ENCODE peak calls at places on chromosomes 1 and 21, in five cellular contexts. Q, Z, X, D and U are unnamed samples.

GRCh38 chr1:45407888-45408287 is 67.6 kb upstream of the MUTYH start:
- ATAC-seq in Q (no peak), Z (no peak), X (no peak), D (no peak), U (no peak)

GRCh38 chr1:59474496-59474895 is 177.6 kb downstream of the FGGY start:
- ATAC-seq in Q (no peak), Z (no peak), X (no peak), D (no peak), U (no peak)

GRCh38 chr1:91884459-91885290 is 1.3 kb downstream of the TGFBR3 start:
- ATAC-seq in Q (peak), Z (no peak), X (no peak), D (peak), U (peak)

GRCh38 chr1:24526940-24527542 is 24.4 kb downstream of the RCAN3 start:
- ATAC-seq in Q (no peak), Z (peak), X (no peak), D (no peak), U (peak)

GRCh38 chr1:107914144-107914543 is 50.8 kb downstream of the VAV3 start:
- ATAC-seq in Q (no peak), Z (no peak), X (no peak), D (no peak), U (no peak)

GRCh38 chr1:234989019-234989418 is 139.6 kb downstream of the TOMM20 start:
- ATAC-seq in Q (no peak), Z (peak), X (no peak), D (peak), U (peak)

GRCh38 chr21:42301371-42302291 is 13.6 kb downstream of the TFF3 start:
- ATAC-seq in Q (no peak), Z (no peak), X (peak), D (no peak), U (no peak)

GRCh38 chr1:58454807-58455206 is 91.7 kb downstream of the OMA1 start:
- ATAC-seq in Q (no peak), Z (no peak), X (no peak), D (no peak), U (no peak)

GRCh38 chr1:155882235-155882634 is 22.9 kb downstream of the SYT11 start:
- ATAC-seq in Q (no peak), Z (no peak), X (no peak), D (no peak), U (no peak)